ENCODE peak calls at places on chromosomes 3 and 15, in eight cellular contexts. One of them, this sample, is unnamed.

GRCh38 chr3:9808345-9809037 is 1.6 kb upstream of the TTLL3 start:
- DNase-seq in AG04450: no peak
- DNase-seq in astrocyte: no peak
- DNase-seq in psoas muscle: no peak
- DNase-seq in body of pancreas: peak
- DNase-seq in kidney: no peak
- DNase-seq in caudate nucleus: no peak
- DNase-seq in spleen: peak
- DNase-seq in this sample: peak

GRCh38 chr15:51401872-51402517 is 60.5 kb downstream of the GLDN start:
- DNase-seq in AG04450: no peak
- DNase-seq in astrocyte: no peak
- DNase-seq in psoas muscle: peak
- DNase-seq in body of pancreas: peak
- DNase-seq in kidney: no peak
- DNase-seq in caudate nucleus: peak
- DNase-seq in spleen: peak
- DNase-seq in this sample: peak

GRCh38 chr3:72487078-72487765 is 361.0 kb downstream of the SHQ1 start:
- DNase-seq in AG04450: peak
- DNase-seq in astrocyte: peak
- DNase-seq in psoas muscle: peak
- DNase-seq in body of pancreas: peak
- DNase-seq in kidney: peak
- DNase-seq in caudate nucleus: no peak
- DNase-seq in spleen: no peak
- DNase-seq in this sample: peak

GRCh38 chr3:27279153-27279552 is 90.0 kb downstream of the NEK10 start:
- DNase-seq in AG04450: no peak
- DNase-seq in astrocyte: no peak
- DNase-seq in psoas muscle: no peak
- DNase-seq in body of pancreas: peak
- DNase-seq in kidney: no peak
- DNase-seq in caudate nucleus: no peak
- DNase-seq in spleen: no peak
- DNase-seq in this sample: peak

GRCh38 chr15:92425578-92426225 is 32.0 kb downstream of the ST8SIA2 start:
- DNase-seq in AG04450: no peak
- DNase-seq in astrocyte: no peak
- DNase-seq in psoas muscle: no peak
- DNase-seq in body of pancreas: no peak
- DNase-seq in kidney: no peak
- DNase-seq in caudate nucleus: no peak
- DNase-seq in spleen: no peak
- DNase-seq in this sample: no peak

GRCh38 chr3:46935168-46935858 is 41.2 kb downstream of the CCDC12 start:
- DNase-seq in AG04450: peak
- DNase-seq in astrocyte: peak
- DNase-seq in psoas muscle: peak
- DNase-seq in body of pancreas: peak
- DNase-seq in kidney: peak
- DNase-seq in caudate nucleus: no peak
- DNase-seq in spleen: peak
- DNase-seq in this sample: peak

GRCh38 chr3:49004352-49005297 is 2.6 kb upstream of the WDR6 start:
- DNase-seq in AG04450: no peak
- DNase-seq in astrocyte: no peak
- DNase-seq in psoas muscle: no peak
- DNase-seq in body of pancreas: peak
- DNase-seq in kidney: peak
- DNase-seq in caudate nucleus: no peak
- DNase-seq in spleen: no peak
- DNase-seq in this sample: no peak

GRCh38 chr3:32026583-32026982 is 45.0 kb downstream of the ZNF860 start:
- DNase-seq in AG04450: no peak
- DNase-seq in astrocyte: no peak
- DNase-seq in psoas muscle: no peak
- DNase-seq in body of pancreas: no peak
- DNase-seq in kidney: no peak
- DNase-seq in caudate nucleus: no peak
- DNase-seq in spleen: no peak
- DNase-seq in this sample: no peak

GRCh38 chr3:111669926-111670630 is 74.9 kb upstream of the ZBED2 start:
- DNase-seq in AG04450: no peak
- DNase-seq in astrocyte: peak
- DNase-seq in psoas muscle: no peak
- DNase-seq in body of pancreas: no peak
- DNase-seq in kidney: no peak
- DNase-seq in caudate nucleus: no peak
- DNase-seq in spleen: no peak
- DNase-seq in this sample: peak

GRCh38 chr3:135801018-135801417 is 164.5 kb upstream of the PPP2R3A start:
- DNase-seq in AG04450: no peak
- DNase-seq in astrocyte: no peak
- DNase-seq in psoas muscle: no peak
- DNase-seq in body of pancreas: no peak
- DNase-seq in kidney: no peak
- DNase-seq in caudate nucleus: no peak
- DNase-seq in spleen: no peak
- DNase-seq in this sample: no peak

GRCh38 chr15:60553163-60553562 is 74.2 kb upstream of the ICE2 start:
- DNase-seq in AG04450: no peak
- DNase-seq in astrocyte: no peak
- DNase-seq in psoas muscle: no peak
- DNase-seq in body of pancreas: no peak
- DNase-seq in kidney: no peak
- DNase-seq in caudate nucleus: no peak
- DNase-seq in spleen: no peak
- DNase-seq in this sample: no peak

GRCh38 chr15:70526221-70526973 is 237.0 kb downstream of the UACA start:
- DNase-seq in AG04450: no peak
- DNase-seq in astrocyte: peak
- DNase-seq in psoas muscle: peak
- DNase-seq in body of pancreas: no peak
- DNase-seq in kidney: no peak
- DNase-seq in caudate nucleus: no peak
- DNase-seq in spleen: peak
- DNase-seq in this sample: peak

GRCh38 chr3:71977525-71977924 is 192.6 kb upstream of the PROK2 start:
- DNase-seq in AG04450: no peak
- DNase-seq in astrocyte: no peak
- DNase-seq in psoas muscle: no peak
- DNase-seq in body of pancreas: no peak
- DNase-seq in kidney: no peak
- DNase-seq in caudate nucleus: no peak
- DNase-seq in spleen: no peak
- DNase-seq in this sample: no peak

GRCh38 chr3:197490659-197491058 is 65.1 kb downstream of the BDH1 start:
- DNase-seq in AG04450: no peak
- DNase-seq in astrocyte: no peak
- DNase-seq in psoas muscle: no peak
- DNase-seq in body of pancreas: no peak
- DNase-seq in kidney: no peak
- DNase-seq in caudate nucleus: no peak
- DNase-seq in spleen: no peak
- DNase-seq in this sample: no peak

GRCh38 chr3:56622381-56622780 is 60.7 kb downstream of the TASOR start:
- DNase-seq in AG04450: no peak
- DNase-seq in astrocyte: no peak
- DNase-seq in psoas muscle: no peak
- DNase-seq in body of pancreas: no peak
- DNase-seq in kidney: no peak
- DNase-seq in caudate nucleus: no peak
- DNase-seq in spleen: no peak
- DNase-seq in this sample: no peak

GRCh38 chr3:49880581-49881328 is 11.0 kb upstream of the CAMKV start:
- DNase-seq in AG04450: no peak
- DNase-seq in astrocyte: no peak
- DNase-seq in psoas muscle: no peak
- DNase-seq in body of pancreas: no peak
- DNase-seq in kidney: no peak
- DNase-seq in caudate nucleus: no peak
- DNase-seq in spleen: no peak
- DNase-seq in this sample: no peak

GRCh38 chr3:15557511-15557946 is 36.0 kb upstream of the COLQ start:
- DNase-seq in AG04450: peak
- DNase-seq in astrocyte: peak
- DNase-seq in psoas muscle: no peak
- DNase-seq in body of pancreas: peak
- DNase-seq in kidney: no peak
- DNase-seq in caudate nucleus: peak
- DNase-seq in spleen: no peak
- DNase-seq in this sample: peak

GRCh38 chr15:41629436-41629835 is 30.8 kb upstream of the MGA start:
- DNase-seq in AG04450: no peak
- DNase-seq in astrocyte: no peak
- DNase-seq in psoas muscle: no peak
- DNase-seq in body of pancreas: no peak
- DNase-seq in kidney: no peak
- DNase-seq in caudate nucleus: no peak
- DNase-seq in spleen: no peak
- DNase-seq in this sample: no peak

GRCh38 chr3:197003461-197004385 is 25.9 kb downstream of the MELTF start:
- DNase-seq in AG04450: no peak
- DNase-seq in astrocyte: no peak
- DNase-seq in psoas muscle: peak
- DNase-seq in body of pancreas: peak
- DNase-seq in kidney: peak
- DNase-seq in caudate nucleus: peak
- DNase-seq in spleen: peak
- DNase-seq in this sample: no peak

GRCh38 chr3:78736863-78737262 is 1030.9 kb downstream of the ROBO1 start:
- DNase-seq in AG04450: no peak
- DNase-seq in astrocyte: no peak
- DNase-seq in psoas muscle: no peak
- DNase-seq in body of pancreas: no peak
- DNase-seq in kidney: no peak
- DNase-seq in caudate nucleus: no peak
- DNase-seq in spleen: no peak
- DNase-seq in this sample: no peak

GRCh38 chr15:70439304-70439877 is 324.0 kb downstream of the UACA start:
- DNase-seq in AG04450: no peak
- DNase-seq in astrocyte: no peak
- DNase-seq in psoas muscle: no peak
- DNase-seq in body of pancreas: no peak
- DNase-seq in kidney: no peak
- DNase-seq in caudate nucleus: no peak
- DNase-seq in spleen: no peak
- DNase-seq in this sample: no peak

GRCh38 chr15:33292718-33293307 is 18.0 kb upstream of the RYR3 start:
- DNase-seq in AG04450: peak
- DNase-seq in astrocyte: peak
- DNase-seq in psoas muscle: peak
- DNase-seq in body of pancreas: peak
- DNase-seq in kidney: no peak
- DNase-seq in caudate nucleus: peak
- DNase-seq in spleen: no peak
- DNase-seq in this sample: peak

GRCh38 chr3:14410501-14411165 is 8.2 kb downstream of the SLC6A6 start:
- DNase-seq in AG04450: peak
- DNase-seq in astrocyte: peak
- DNase-seq in psoas muscle: peak
- DNase-seq in body of pancreas: no peak
- DNase-seq in kidney: no peak
- DNase-seq in caudate nucleus: no peak
- DNase-seq in spleen: peak
- DNase-seq in this sample: peak

DNA sequence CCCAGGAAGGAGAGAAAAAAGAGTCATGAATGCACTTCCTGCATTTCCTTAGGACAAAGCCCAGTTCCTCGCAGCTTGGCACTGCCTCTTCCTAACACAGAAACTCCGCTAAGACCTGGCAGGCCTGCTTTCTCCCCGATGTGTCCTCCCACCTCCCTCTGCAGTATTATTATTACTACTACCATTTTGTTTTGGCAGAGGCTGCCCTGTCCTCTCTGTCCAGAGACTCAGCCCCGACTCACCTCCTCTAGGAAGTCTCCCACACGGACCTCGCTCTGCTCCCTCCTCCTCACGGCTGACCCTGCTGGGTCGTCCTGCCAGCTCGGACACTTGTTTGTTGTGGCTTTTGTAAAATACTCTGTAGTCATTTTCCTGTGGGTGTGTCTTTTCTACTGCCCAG is 107.2 kb upstream of the HACD2 start:
- DNase-seq in AG04450: no peak
- DNase-seq in astrocyte: no peak
- DNase-seq in psoas muscle: no peak
- DNase-seq in body of pancreas: no peak
- DNase-seq in kidney: no peak
- DNase-seq in caudate nucleus: no peak
- DNase-seq in spleen: no peak
- DNase-seq in this sample: no peak
- H3K27ac ChIP-seq in AG04450: no peak
- H3K27ac ChIP-seq in astrocyte: no peak
- H3K27ac ChIP-seq in psoas muscle: no peak
- H3K27ac ChIP-seq in body of pancreas: no peak
- H3K27ac ChIP-seq in kidney: peak
- H3K27ac ChIP-seq in caudate nucleus: peak
- H3K27ac ChIP-seq in spleen: peak
- H3K27ac ChIP-seq in this sample: no peak

GRCh38 chr3:160754855-160755747 is 930 bp upstream of the PPM1L start:
- DNase-seq in AG04450: peak
- DNase-seq in astrocyte: peak
- DNase-seq in psoas muscle: peak
- DNase-seq in body of pancreas: peak
- DNase-seq in kidney: peak
- DNase-seq in caudate nucleus: peak
- DNase-seq in spleen: peak
- DNase-seq in this sample: peak
- H3K27ac ChIP-seq in AG04450: peak
- H3K27ac ChIP-seq in astrocyte: peak
- H3K27ac ChIP-seq in psoas muscle: peak
- H3K27ac ChIP-seq in body of pancreas: peak
- H3K27ac ChIP-seq in kidney: peak
- H3K27ac ChIP-seq in caudate nucleus: peak
- H3K27ac ChIP-seq in spleen: peak
- H3K27ac ChIP-seq in this sample: peak

DNA sequence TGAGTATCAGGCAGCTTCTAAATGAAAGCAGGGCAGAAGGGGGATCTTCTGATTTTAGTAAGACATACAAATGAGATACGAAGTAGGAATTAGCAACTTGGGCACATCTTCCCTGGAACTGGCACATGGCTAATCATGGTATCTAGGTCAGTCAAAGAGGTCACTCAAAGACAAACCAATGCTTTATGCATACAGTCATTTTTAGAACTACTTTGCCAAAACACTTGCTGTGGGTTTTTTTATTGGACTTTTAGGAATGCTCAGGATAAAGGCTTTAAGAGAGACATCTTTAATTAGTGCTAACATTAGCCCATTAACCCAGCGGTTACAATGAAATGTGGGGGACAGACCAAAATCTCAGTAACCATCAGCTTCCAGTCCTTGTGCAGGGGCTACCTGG is 51.7 kb downstream of the GPR176 start:
- DNase-seq in AG04450: no peak
- DNase-seq in astrocyte: no peak
- DNase-seq in psoas muscle: no peak
- DNase-seq in body of pancreas: no peak
- DNase-seq in kidney: no peak
- DNase-seq in caudate nucleus: no peak
- DNase-seq in spleen: no peak
- DNase-seq in this sample: no peak
- H3K27ac ChIP-seq in AG04450: no peak
- H3K27ac ChIP-seq in astrocyte: no peak
- H3K27ac ChIP-seq in psoas muscle: no peak
- H3K27ac ChIP-seq in body of pancreas: no peak
- H3K27ac ChIP-seq in kidney: no peak
- H3K27ac ChIP-seq in caudate nucleus: no peak
- H3K27ac ChIP-seq in spleen: no peak
- H3K27ac ChIP-seq in this sample: no peak

GRCh38 chr15:55353030-55353429 is 34.0 kb downstream of the PIGB start:
- DNase-seq in AG04450: no peak
- DNase-seq in astrocyte: no peak
- DNase-seq in psoas muscle: no peak
- DNase-seq in body of pancreas: no peak
- DNase-seq in kidney: no peak
- DNase-seq in caudate nucleus: no peak
- DNase-seq in spleen: no peak
- DNase-seq in this sample: no peak
- H3K27ac ChIP-seq in AG04450: no peak
- H3K27ac ChIP-seq in astrocyte: no peak
- H3K27ac ChIP-seq in psoas muscle: no peak
- H3K27ac ChIP-seq in body of pancreas: no peak
- H3K27ac ChIP-seq in kidney: no peak
- H3K27ac ChIP-seq in caudate nucleus: no peak
- H3K27ac ChIP-seq in spleen: no peak
- H3K27ac ChIP-seq in this sample: no peak